ENCODE peak calls at places on chromosomes 7 and 10, in nine cellular contexts. Q, X, J, C, O, Z, S, Y and P are unnamed samples.

GRCh38 chr7:137454169-137455166 is 110.9 kb upstream of the PTN start:
- DNase-seq in Q (peak), X (no peak), J (no peak), C (no peak), O (peak), Z (no peak), S (peak), Y (peak), P (peak)

GRCh38 chr10:6136215-6137201 is 47.7 kb downstream of the RBM17 start:
- DNase-seq in Q (peak), X (no peak), J (no peak), C (no peak), O (no peak), Z (no peak), S (peak), Y (no peak), P (no peak)

GRCh38 chr7:22640269-22640668 is 86.7 kb upstream of the IL6 start:
- DNase-seq in Q (no peak), X (no peak), J (no peak), C (no peak), O (no peak), Z (no peak), S (no peak), Y (no peak), P (no peak)

GRCh38 chr7:102323914-102324195 is 32.4 kb downstream of the SPDYE6 start:
- DNase-seq in Q (no peak), X (no peak), J (no peak), C (no peak), O (no peak), Z (no peak), S (no peak), Y (no peak), P (no peak)

GRCh38 chr7:25308246-25308645 is 80.0 kb upstream of the NPVF start:
- DNase-seq in Q (no peak), X (no peak), J (no peak), C (no peak), O (no peak), Z (no peak), S (no peak), Y (no peak), P (no peak)

GRCh38 chr7:25929448-25929847 is 222.6 kb upstream of the NFE2L3 start:
- DNase-seq in Q (no peak), X (no peak), J (no peak), C (no peak), O (no peak), Z (no peak), S (no peak), Y (no peak), P (peak)

GRCh38 chr10:58704226-58705200 is 191.8 kb downstream of the BICC1 start:
- DNase-seq in Q (peak), X (no peak), J (no peak), C (no peak), O (peak), Z (no peak), S (peak), Y (no peak), P (no peak)

GRCh38 chr10:92486637-92487036 is 87.3 kb downstream of the IDE start:
- DNase-seq in Q (no peak), X (no peak), J (no peak), C (no peak), O (no peak), Z (no peak), S (no peak), Y (no peak), P (no peak)

GRCh38 chr7:92850506-92850905 is 14.1 kb upstream of the CDK6 start:
- DNase-seq in Q (peak), X (no peak), J (no peak), C (no peak), O (no peak), Z (no peak), S (no peak), Y (no peak), P (no peak)

GRCh38 chr10:20355011-20355410 is 538.8 kb downstream of the PLXDC2 start:
- DNase-seq in Q (no peak), X (no peak), J (no peak), C (no peak), O (no peak), Z (no peak), S (no peak), Y (no peak), P (no peak)

GRCh38 chr7:47597379-47597778 is 15.5 kb upstream of the TNS3 start:
- DNase-seq in Q (no peak), X (no peak), J (no peak), C (no peak), O (no peak), Z (no peak), S (no peak), Y (no peak), P (no peak)

GRCh38 chr10:72041491-72041890 is 46.9 kb downstream of the SPOCK2 start:
- DNase-seq in Q (no peak), X (no peak), J (no peak), C (no peak), O (no peak), Z (no peak), S (no peak), Y (no peak), P (no peak)

GRCh38 chr7:30751696-30752273 is at the start of gene INMT:
- DNase-seq in Q (no peak), X (no peak), J (no peak), C (no peak), O (peak), Z (no peak), S (no peak), Y (no peak), P (no peak)

GRCh38 chr10:15150563-15150962 is 17.9 kb downstream of the NMT2 start:
- DNase-seq in Q (no peak), X (no peak), J (no peak), C (no peak), O (no peak), Z (no peak), S (no peak), Y (no peak), P (no peak)

GRCh38 chr7:2522780-2523433 is 3.3 kb downstream of the LFNG start:
- DNase-seq in Q (peak), X (no peak), J (no peak), C (no peak), O (no peak), Z (no peak), S (no peak), Y (peak), P (no peak)

GRCh38 chr7:150951521-150951920 is 26.6 kb downstream of the KCNH2 start:
- DNase-seq in Q (no peak), X (no peak), J (no peak), C (no peak), O (peak), Z (no peak), S (no peak), Y (no peak), P (no peak)

GRCh38 chr10:69573056-69573806 is at the start of gene NEUROG3:
- DNase-seq in Q (no peak), X (no peak), J (no peak), C (no peak), O (no peak), Z (no peak), S (no peak), Y (no peak), P (no peak)